ENCODE peak calls at places on chromosome 2, in four cellular contexts. N is ovary, X is spleen, C is OCI-LY7. U is an unnamed sample.

GRCh38 chr2:65754219-65754618 is 321.8 kb upstream of the SPRED2 start:
- DNase-seq in N (no peak), X (no peak), C (no peak), U (peak; percentile 38)

GRCh38 chr2:132676999-132677398 is 7.0 kb upstream of the LYPD1 start:
- DNase-seq in N (no peak), X (no peak), C (no peak), U (no peak)

GRCh38 chr2:227180286-227180685 is 15.9 kb downstream of the COL4A3 start:
- DNase-seq in N (peak; percentile 25), X (no peak), C (no peak), U (peak; percentile 84)

GRCh38 chr2:239399404-239399999 is 1.3 kb downstream of the HDAC4 start:
- DNase-seq in N (peak; percentile 52), X (peak; percentile 86), C (no peak), U (peak; percentile 40)

GRCh38 chr2:88472811-88473210 is 20.3 kb upstream of the FOXI3 start:
- DNase-seq in N (no peak), X (no peak), C (no peak), U (no peak)

GRCh38 chr2:200966770-200967169 is 3.3 kb upstream of the ORC2 start:
- DNase-seq in N (no peak), X (no peak), C (no peak), U (no peak)

GRCh38 chr2:110869472-110870446 is 137.4 kb downstream of the ACOXL start:
- DNase-seq in N (no peak), X (no peak), C (no peak), U (no peak)

GRCh38 chr2:63053889-63054725 is 3.5 kb downstream of the OTX1 start:
- DNase-seq in N (no peak), X (no peak), C (peak; percentile 8), U (no peak)

GRCh38 chr2:5666798-5667197 is 25.4 kb upstream of the SOX11 start:
- DNase-seq in N (no peak), X (no peak), C (no peak), U (no peak)

GRCh38 chr2:49255325-49256023 is 101.2 kb upstream of the FSHR start:
- DNase-seq in N (no peak), X (no peak), C (no peak), U (no peak)
- H3K4me1 ChIP-seq in N (no peaks in the 10 kb centered on the region), X (no peaks in the 10 kb centered on the region), C (no peaks in the 10 kb centered on the region), U (no peaks in the 10 kb centered on the region)

GRCh38 chr2:150134223-150134858 is 353.1 kb downstream of the RND3 start:
- DNase-seq in N (no peak), X (no peak), C (no peak), U (no peak)
- H3K4me1 ChIP-seq in N (no peaks in the 10 kb centered on the region), X (no peaks in the 10 kb centered on the region), C (no peaks in the 10 kb centered on the region), U (no peaks in the 10 kb centered on the region)

GRCh38 chr2:46537624-46538023 is 58.3 kb downstream of the TMEM247 start:
- DNase-seq in N (no peak), X (no peak), C (no peak), U (no peak)
- H3K4me1 ChIP-seq in N (peaks cover 2% of the 10 kb centered on the region), X (peaks cover 42% of the 10 kb centered on the region), C (peaks cover 74% of the 10 kb centered on the region), U (peaks cover 10% of the 10 kb centered on the region)

DNA sequence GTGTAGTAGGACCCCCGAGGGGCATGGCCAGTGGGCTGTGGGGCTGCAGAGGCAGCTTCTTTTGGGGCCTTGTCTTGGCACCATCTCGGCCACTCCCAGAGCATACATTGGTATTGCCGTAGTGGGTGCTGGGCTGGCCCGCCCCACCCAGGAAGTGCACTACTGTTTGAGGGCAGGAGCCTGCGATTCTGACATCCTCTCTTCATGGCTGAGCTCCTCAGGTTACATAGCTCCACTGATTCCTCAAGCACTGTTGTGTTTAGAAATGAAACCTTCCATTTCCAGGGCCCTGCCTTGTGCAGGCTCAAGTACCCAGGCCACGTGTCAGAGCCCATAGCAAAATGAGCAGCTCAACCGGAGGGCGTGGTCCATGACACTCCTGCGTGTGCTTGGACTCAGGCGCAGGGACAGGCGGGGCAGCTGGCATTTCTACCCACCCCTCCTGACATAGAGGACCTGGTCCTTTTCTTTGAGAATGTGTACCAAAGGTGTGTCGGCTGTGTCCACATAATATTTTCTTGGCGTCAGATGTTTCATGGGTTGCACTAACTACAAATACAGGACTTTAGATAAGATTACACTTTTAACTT is 67.9 kb downstream of the DGKD start:
- DNase-seq in N (no peak), X (peak; percentile 93), C (peak; percentile 83), U (peak; percentile 44)
- H3K4me1 ChIP-seq in N (peaks cover 19% of the 10 kb centered on the region), X (peaks cover 47% of the 10 kb centered on the region), C (peaks cover 59% of the 10 kb centered on the region), U (peaks cover 18% of the 10 kb centered on the region)